ENCODE peak calls at places on chromosomes 4 and X, in seven cellular contexts. One of them, this sample, is unnamed.

GRCh38 chr4:122842984-122843531 is 16.4 kb downstream of the FGF2 start:
- DNase-seq in DND-41: no peak
- DNase-seq in choroid plexus epithelial cell: no peak
- DNase-seq in lower lobe of right lung: no peak
- DNase-seq in cardiac fibroblast: no peak
- DNase-seq in BJ: no peak
- DNase-seq in adrenal gland: no peak
- DNase-seq in this sample: no peak

GRCh38 chrX:17527135-17527701 is 152.2 kb downstream of the NHS start:
- DNase-seq in DND-41: no peak
- DNase-seq in choroid plexus epithelial cell: no peak
- DNase-seq in BJ: no peak
- DNase-seq in adrenal gland: peak
- DNase-seq in cardiac fibroblast: no peak
- DNase-seq in lower lobe of right lung: peak
- DNase-seq in this sample: no peak

GRCh38 chr4:88963817-88964216 is 93.2 kb downstream of the FAM13A start:
- DNase-seq in choroid plexus epithelial cell: peak
- DNase-seq in cardiac fibroblast: peak
- DNase-seq in BJ: no peak
- DNase-seq in DND-41: no peak
- DNase-seq in lower lobe of right lung: no peak
- DNase-seq in adrenal gland: no peak
- DNase-seq in this sample: peak

GRCh38 chr4:144495944-144496343 is 150.0 kb upstream of the HHIP start:
- DNase-seq in BJ: no peak
- DNase-seq in choroid plexus epithelial cell: no peak
- DNase-seq in lower lobe of right lung: no peak
- DNase-seq in cardiac fibroblast: no peak
- DNase-seq in DND-41: no peak
- DNase-seq in adrenal gland: no peak
- DNase-seq in this sample: no peak

GRCh38 chr4:86386201-86386600 is 26.3 kb upstream of the MAPK10 start:
- DNase-seq in choroid plexus epithelial cell: no peak
- DNase-seq in BJ: no peak
- DNase-seq in lower lobe of right lung: no peak
- DNase-seq in cardiac fibroblast: no peak
- DNase-seq in adrenal gland: no peak
- DNase-seq in DND-41: no peak
- DNase-seq in this sample: no peak

GRCh38 chr4:115325836-115326235 is 212.4 kb upstream of the NDST4 start:
- DNase-seq in lower lobe of right lung: no peak
- DNase-seq in choroid plexus epithelial cell: peak
- DNase-seq in adrenal gland: no peak
- DNase-seq in DND-41: no peak
- DNase-seq in BJ: no peak
- DNase-seq in cardiac fibroblast: no peak
- DNase-seq in this sample: no peak

GRCh38 chrX:52359614-52360232 is 9.1 kb upstream of the XAGE2 start:
- DNase-seq in DND-41: no peak
- DNase-seq in lower lobe of right lung: no peak
- DNase-seq in choroid plexus epithelial cell: peak
- DNase-seq in BJ: no peak
- DNase-seq in cardiac fibroblast: peak
- DNase-seq in adrenal gland: peak
- DNase-seq in this sample: no peak

GRCh38 chr4:1406416-1406945 is at the start of gene NKX1-1:
- DNase-seq in BJ: no peak
- DNase-seq in lower lobe of right lung: peak
- DNase-seq in adrenal gland: no peak
- DNase-seq in cardiac fibroblast: no peak
- DNase-seq in choroid plexus epithelial cell: no peak
- DNase-seq in DND-41: no peak
- DNase-seq in this sample: no peak

GRCh38 chr4:41613362-41613761 is 75.4 kb downstream of the LIMCH1 start:
- DNase-seq in BJ: no peak
- DNase-seq in DND-41: no peak
- DNase-seq in choroid plexus epithelial cell: no peak
- DNase-seq in cardiac fibroblast: no peak
- DNase-seq in adrenal gland: no peak
- DNase-seq in lower lobe of right lung: no peak
- DNase-seq in this sample: no peak

GRCh38 chrX:11073411-11073810 is 37.7 kb upstream of the HCCS start:
- DNase-seq in DND-41: no peak
- DNase-seq in choroid plexus epithelial cell: no peak
- DNase-seq in lower lobe of right lung: no peak
- DNase-seq in BJ: no peak
- DNase-seq in cardiac fibroblast: no peak
- DNase-seq in adrenal gland: no peak
- DNase-seq in this sample: no peak

GRCh38 chr4:4574792-4575191 is 32.9 kb upstream of the STX18 start:
- DNase-seq in choroid plexus epithelial cell: peak
- DNase-seq in DND-41: no peak
- DNase-seq in cardiac fibroblast: peak
- DNase-seq in BJ: peak
- DNase-seq in lower lobe of right lung: peak
- DNase-seq in adrenal gland: peak
- DNase-seq in this sample: peak

GRCh38 chrX:17967888-17968287 is 106.8 kb upstream of the RAI2 start:
- DNase-seq in cardiac fibroblast: no peak
- DNase-seq in BJ: no peak
- DNase-seq in lower lobe of right lung: no peak
- DNase-seq in adrenal gland: no peak
- DNase-seq in choroid plexus epithelial cell: no peak
- DNase-seq in DND-41: no peak
- DNase-seq in this sample: no peak

GRCh38 chr4:99430106-99430505 is 5.0 kb downstream of the ADH7 start:
- DNase-seq in BJ: no peak
- DNase-seq in cardiac fibroblast: no peak
- DNase-seq in adrenal gland: no peak
- DNase-seq in choroid plexus epithelial cell: no peak
- DNase-seq in DND-41: no peak
- DNase-seq in lower lobe of right lung: no peak
- DNase-seq in this sample: no peak

GRCh38 chr4:152936446-152937279 is 540 bp downstream of the FHDC1 start:
- DNase-seq in DND-41: peak
- DNase-seq in cardiac fibroblast: peak
- DNase-seq in lower lobe of right lung: peak
- DNase-seq in adrenal gland: no peak
- DNase-seq in BJ: no peak
- DNase-seq in choroid plexus epithelial cell: peak
- DNase-seq in this sample: peak

GRCh38 chrX:10015711-10016515 is 48.8 kb downstream of the CLDN34 start:
- DNase-seq in choroid plexus epithelial cell: no peak
- DNase-seq in BJ: no peak
- DNase-seq in cardiac fibroblast: no peak
- DNase-seq in lower lobe of right lung: peak
- DNase-seq in adrenal gland: no peak
- DNase-seq in DND-41: peak
- DNase-seq in this sample: no peak

GRCh38 chr4:3673176-3673575 is 93.0 kb upstream of the ADRA2C start:
- DNase-seq in lower lobe of right lung: peak
- DNase-seq in BJ: no peak
- DNase-seq in adrenal gland: no peak
- DNase-seq in cardiac fibroblast: no peak
- DNase-seq in choroid plexus epithelial cell: no peak
- DNase-seq in DND-41: no peak
- DNase-seq in this sample: no peak

GRCh38 chrX:53481093-53481492 is 46.9 kb upstream of the HSD17B10 start:
- DNase-seq in lower lobe of right lung: no peak
- DNase-seq in choroid plexus epithelial cell: no peak
- DNase-seq in cardiac fibroblast: no peak
- DNase-seq in adrenal gland: no peak
- DNase-seq in BJ: no peak
- DNase-seq in DND-41: peak
- DNase-seq in this sample: no peak

GRCh38 chr4:156437666-156438065 is 484.0 kb upstream of the CTSO start:
- DNase-seq in lower lobe of right lung: no peak
- DNase-seq in BJ: no peak
- DNase-seq in choroid plexus epithelial cell: no peak
- DNase-seq in cardiac fibroblast: no peak
- DNase-seq in adrenal gland: no peak
- DNase-seq in DND-41: no peak
- DNase-seq in this sample: no peak

GRCh38 chr4:24583451-24584174 is 741 bp downstream of the DHX15 start:
- DNase-seq in DND-41: peak
- DNase-seq in BJ: no peak
- DNase-seq in lower lobe of right lung: peak
- DNase-seq in cardiac fibroblast: peak
- DNase-seq in adrenal gland: peak
- DNase-seq in choroid plexus epithelial cell: peak
- DNase-seq in this sample: peak

GRCh38 chr4:85496933-85497332 is 22.0 kb downstream of the ARHGAP24 start:
- DNase-seq in BJ: peak
- DNase-seq in choroid plexus epithelial cell: peak
- DNase-seq in cardiac fibroblast: peak
- DNase-seq in DND-41: no peak
- DNase-seq in lower lobe of right lung: no peak
- DNase-seq in adrenal gland: no peak
- DNase-seq in this sample: no peak

GRCh38 chr4:1409079-1409805 is 3.0 kb upstream of the NKX1-1 start:
- DNase-seq in lower lobe of right lung: peak
- DNase-seq in DND-41: no peak
- DNase-seq in cardiac fibroblast: no peak
- DNase-seq in adrenal gland: no peak
- DNase-seq in BJ: no peak
- DNase-seq in choroid plexus epithelial cell: no peak
- DNase-seq in this sample: no peak

GRCh38 chr4:162523171-162523570 is 359.4 kb upstream of the FSTL5 start:
- DNase-seq in BJ: no peak
- DNase-seq in lower lobe of right lung: no peak
- DNase-seq in choroid plexus epithelial cell: peak
- DNase-seq in adrenal gland: no peak
- DNase-seq in DND-41: no peak
- DNase-seq in cardiac fibroblast: no peak
- DNase-seq in this sample: no peak

GRCh38 chrX:73289039-73289438 is 74.4 kb upstream of the NAP1L2 start:
- DNase-seq in cardiac fibroblast: no peak
- DNase-seq in choroid plexus epithelial cell: no peak
- DNase-seq in adrenal gland: no peak
- DNase-seq in DND-41: no peak
- DNase-seq in lower lobe of right lung: no peak
- DNase-seq in BJ: no peak
- DNase-seq in this sample: no peak

GRCh38 chr4:17510582-17510981 is 1.3 kb downstream of the QDPR start:
- DNase-seq in adrenal gland: no peak
- DNase-seq in DND-41: no peak
- DNase-seq in choroid plexus epithelial cell: no peak
- DNase-seq in lower lobe of right lung: no peak
- DNase-seq in BJ: no peak
- DNase-seq in cardiac fibroblast: no peak
- DNase-seq in this sample: no peak

GRCh38 chr4:121712001-121712655 is 15.3 kb upstream of the ANXA5 start:
- DNase-seq in lower lobe of right lung: no peak
- DNase-seq in choroid plexus epithelial cell: no peak
- DNase-seq in cardiac fibroblast: peak
- DNase-seq in DND-41: no peak
- DNase-seq in BJ: no peak
- DNase-seq in adrenal gland: no peak
- DNase-seq in this sample: no peak

GRCh38 chr4:121712783-121713182 is 16.0 kb upstream of the ANXA5 start:
- DNase-seq in adrenal gland: no peak
- DNase-seq in cardiac fibroblast: no peak
- DNase-seq in choroid plexus epithelial cell: no peak
- DNase-seq in BJ: no peak
- DNase-seq in DND-41: no peak
- DNase-seq in lower lobe of right lung: no peak
- DNase-seq in this sample: no peak

GRCh38 chr4:121714548-121714947 is 17.8 kb upstream of the ANXA5 start:
- DNase-seq in choroid plexus epithelial cell: no peak
- DNase-seq in DND-41: no peak
- DNase-seq in adrenal gland: peak
- DNase-seq in BJ: no peak
- DNase-seq in lower lobe of right lung: no peak
- DNase-seq in cardiac fibroblast: peak
- DNase-seq in this sample: no peak

GRCh38 chr4:121709766-121710405 is 13.1 kb upstream of the ANXA5 start:
- DNase-seq in DND-41: no peak
- DNase-seq in lower lobe of right lung: no peak
- DNase-seq in BJ: no peak
- DNase-seq in cardiac fibroblast: peak
- DNase-seq in adrenal gland: no peak
- DNase-seq in choroid plexus epithelial cell: no peak
- DNase-seq in this sample: no peak

GRCh38 chr4:121711263-121712000 is 14.7 kb upstream of the ANXA5 start:
- DNase-seq in DND-41: no peak
- DNase-seq in choroid plexus epithelial cell: peak
- DNase-seq in BJ: peak
- DNase-seq in adrenal gland: peak
- DNase-seq in cardiac fibroblast: peak
- DNase-seq in lower lobe of right lung: peak
- DNase-seq in this sample: no peak
- H3K4me3 ChIP-seq in DND-41: no peak
- H3K4me3 ChIP-seq in choroid plexus epithelial cell: peak
- H3K4me3 ChIP-seq in BJ: peak
- H3K4me3 ChIP-seq in adrenal gland: no peak
- H3K4me3 ChIP-seq in cardiac fibroblast: peak
- H3K4me3 ChIP-seq in lower lobe of right lung: peak
- H3K4me3 ChIP-seq in this sample: no peak

GRCh38 chr4:159428975-159429692 is 326.3 kb downstream of the RAPGEF2 start:
- DNase-seq in DND-41: no peak
- DNase-seq in lower lobe of right lung: no peak
- DNase-seq in cardiac fibroblast: no peak
- DNase-seq in adrenal gland: no peak
- DNase-seq in BJ: no peak
- DNase-seq in choroid plexus epithelial cell: no peak
- DNase-seq in this sample: no peak
- H3K4me3 ChIP-seq in DND-41: no peak
- H3K4me3 ChIP-seq in lower lobe of right lung: no peak
- H3K4me3 ChIP-seq in cardiac fibroblast: no peak
- H3K4me3 ChIP-seq in adrenal gland: no peak
- H3K4me3 ChIP-seq in BJ: no peak
- H3K4me3 ChIP-seq in choroid plexus epithelial cell: no peak
- H3K4me3 ChIP-seq in this sample: no peak

GRCh38 chr4:7689773-7690693 is 249.6 kb downstream of the AFAP1 start:
- DNase-seq in DND-41: no peak
- DNase-seq in adrenal gland: no peak
- DNase-seq in choroid plexus epithelial cell: no peak
- DNase-seq in lower lobe of right lung: no peak
- DNase-seq in BJ: no peak
- DNase-seq in cardiac fibroblast: no peak
- DNase-seq in this sample: no peak
- H3K4me3 ChIP-seq in DND-41: no peak
- H3K4me3 ChIP-seq in adrenal gland: no peak
- H3K4me3 ChIP-seq in choroid plexus epithelial cell: no peak
- H3K4me3 ChIP-seq in lower lobe of right lung: no peak
- H3K4me3 ChIP-seq in BJ: no peak
- H3K4me3 ChIP-seq in cardiac fibroblast: no peak
- H3K4me3 ChIP-seq in this sample: no peak

DNA sequence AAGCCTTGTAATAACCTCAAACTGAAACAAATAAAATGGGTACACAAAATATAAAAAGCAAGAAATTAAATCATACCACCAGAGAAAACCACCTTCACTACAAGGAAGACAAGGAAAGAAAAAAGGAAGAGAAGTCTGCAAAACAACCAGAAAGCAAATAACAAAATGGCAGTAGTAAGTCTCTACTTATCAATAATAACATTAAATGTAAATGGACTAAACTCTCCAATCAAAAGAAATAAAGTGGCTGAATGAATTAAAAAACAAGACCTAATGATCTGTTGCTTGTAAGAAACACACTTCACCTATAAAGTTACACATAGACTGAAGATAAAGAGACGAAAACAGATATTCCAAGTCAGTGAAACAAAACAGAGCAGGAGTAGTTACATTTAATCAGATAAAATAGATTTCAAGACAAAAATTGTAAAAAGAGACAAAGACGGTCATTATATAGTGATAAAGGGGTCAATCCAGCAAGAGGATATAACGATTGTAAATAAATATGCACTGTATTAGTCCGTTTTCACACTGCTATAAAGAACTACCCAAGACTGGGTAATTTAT is 144.1 kb downstream of the MAB21L2 start:
- DNase-seq in lower lobe of right lung: no peak
- DNase-seq in cardiac fibroblast: no peak
- DNase-seq in BJ: no peak
- DNase-seq in DND-41: no peak
- DNase-seq in adrenal gland: no peak
- DNase-seq in choroid plexus epithelial cell: no peak
- DNase-seq in this sample: no peak
- H3K4me3 ChIP-seq in lower lobe of right lung: no peak
- H3K4me3 ChIP-seq in cardiac fibroblast: no peak
- H3K4me3 ChIP-seq in BJ: no peak
- H3K4me3 ChIP-seq in DND-41: no peak
- H3K4me3 ChIP-seq in adrenal gland: no peak
- H3K4me3 ChIP-seq in choroid plexus epithelial cell: no peak
- H3K4me3 ChIP-seq in this sample: no peak

This sample was measured in CD4-positive, CD25-positive, alpha-beta regulatory T cell.